ENCODE peak calls at places on chromosomes 12 and 14, in four cellular contexts. J is stimulated activated CD4-positive, alpha-beta T cell treated with anti-CD3 and anti-CD28 coated beads, TNF-alpha, amount 100 ng/mL, for 24 hours; H is AG20443; P is nucleus accumbens. W is an unnamed sample.

GRCh38 chr14:37869633-37870032 is 274.2 kb downstream of the TTC6 start:
- DNase-seq in J (no peak), P (no peak), H (no peak), W (no peak)

GRCh38 chr14:102389261-102389660 is 26.5 kb downstream of the TECPR2 start:
- DNase-seq in J (no peak), P (no peak), H (no peak), W (no peak)

GRCh38 chr12:55982319-55982936 is 8.6 kb downstream of the RAB5B start:
- DNase-seq in J (no peak), H (no peak), P (no peak), W (no peak)

GRCh38 chr14:97056086-97056485 is 258.9 kb downstream of the VRK1 start:
- DNase-seq in J (no peak), P (no peak), H (no peak), W (no peak)

GRCh38 chr14:22780941-22781605 is 14.6 kb downstream of the OXA1L start:
- DNase-seq in J (no peak), P (no peak), H (no peak), W (no peak)

GRCh38 chr14:94485944-94486841 is 10.2 kb upstream of the SERPINA9 start:
- DNase-seq in H (peak), J (no peak), P (peak), W (no peak)

GRCh38 chr14:83520837-83521236 is 1987.2 kb upstream of the SEL1L start:
- DNase-seq in H (peak), P (no peak), J (no peak), W (no peak)

GRCh38 chr12:43789941-43790340 is 16.2 kb downstream of the TWF1 start:
- DNase-seq in J (no peak), H (no peak), P (no peak), W (no peak)

GRCh38 chr14:51369814-51370213 is 129.8 kb downstream of the TMX1 start:
- DNase-seq in H (no peak), J (peak), P (no peak), W (no peak)

GRCh38 chr14:64174922-64175782 is 119.0 kb downstream of the ESR2 start:
- DNase-seq in H (no peak), P (no peak), J (no peak), W (no peak)

GRCh38 chr14:23570806-23571483 is 3.4 kb upstream of the AP1G2 start:
- DNase-seq in J (no peak), H (no peak), P (no peak), W (no peak)

GRCh38 chr12:20028033-20028432 is 340.3 kb upstream of the PDE3A start:
- DNase-seq in P (no peak), H (no peak), J (no peak), W (no peak)

GRCh38 chr12:46661161-46661845 is 164.5 kb downstream of the SLC38A4 start:
- DNase-seq in J (no peak), P (no peak), H (peak), W (no peak)

GRCh38 chr12:9906888-9907287 is 25.3 kb downstream of the CLEC2A start:
- DNase-seq in J (no peak), P (no peak), H (no peak), W (no peak)

GRCh38 chr12:103546959-103547358 is 40.1 kb upstream of the STAB2 start:
- DNase-seq in H (no peak), J (no peak), P (no peak), W (no peak)

GRCh38 chr12:80033457-80033856 is 65.9 kb upstream of the OTOGL start:
- DNase-seq in H (peak), P (no peak), J (no peak), W (no peak)

GRCh38 chr14:102058146-102058545 is 28.7 kb downstream of the HSP90AA1 start:
- DNase-seq in P (no peak), H (no peak), J (no peak), W (no peak)

GRCh38 chr14:53542692-53543091 is 389.6 kb upstream of the DDHD1 start:
- DNase-seq in P (no peak), J (no peak), H (no peak), W (no peak)